ENCODE peak calls at places on chromosomes 6 and 20, in eight cellular contexts. I, C, P, L, Z, D, F and X are unnamed samples.

GRCh38 chr6:86856937-86857563 is 80.3 kb upstream of the HTR1E start:
- DNase-seq in C (peak; percentile 62), P (peak; percentile 78), L (peak; percentile 69), F (no peak), D (peak; percentile 4), I (no peak), Z (no peak), X (no peak)

GRCh38 chr6:165782124-165782523 is 119.1 kb upstream of the PDE10A start:
- DNase-seq in I (no peak), P (no peak), Z (no peak), L (no peak), C (no peak), F (no peak), D (no peak), X (no peak)

GRCh38 chr20:46257887-46258286 is 50.4 kb downstream of the CDH22 start:
- DNase-seq in D (no peak), P (no peak), F (no peak), Z (no peak), L (no peak), I (no peak), C (no peak), X (no peak)

GRCh38 chr6:73062837-73063236 is 162.5 kb downstream of the KHDC1L start:
- DNase-seq in P (no peak), D (no peak), C (no peak), L (no peak), F (no peak), I (no peak), Z (no peak), X (no peak)

GRCh38 chr6:103769431-103769830 is 1090.3 kb downstream of the HACE1 start:
- DNase-seq in P (no peak), D (no peak), Z (no peak), L (no peak), I (no peak), C (no peak), F (no peak), X (no peak)

GRCh38 chr20:38723069-38723981 is 961 bp upstream of the SLC32A1 start:
- DNase-seq in L (no peak), P (peak; percentile 74), I (no peak), Z (no peak), D (peak; percentile 55), F (no peak), C (no peak), X (peak; percentile 19)

GRCh38 chr6:140047321-140047720 is 672.9 kb upstream of the CITED2 start:
- DNase-seq in C (no peak), Z (no peak), I (no peak), F (no peak), L (no peak), D (no peak), P (no peak), X (no peak)

GRCh38 chr20:62186887-62187866 is 4.3 kb downstream of the MTG2 start:
- DNase-seq in I (no peak), F (no peak), P (no peak), L (no peak), D (no peak), C (no peak), Z (no peak), X (no peak)

GRCh38 chr20:31915491-31916280 is 36.2 kb downstream of the PDRG1 start:
- DNase-seq in Z (no peak), C (no peak), F (no peak), L (no peak), I (no peak), D (no peak), P (peak; percentile 29), X (no peak)

GRCh38 chr20:48999890-49000870 is 45.9 kb upstream of the CSE1L start:
- DNase-seq in C (no peak), I (no peak), Z (no peak), L (no peak), P (no peak), D (no peak), F (no peak), X (no peak)

GRCh38 chr20:46850416-46850815 is 44.2 kb upstream of the EYA2 start:
- DNase-seq in P (no peak), D (no peak), C (no peak), Z (no peak), L (no peak), I (no peak), F (no peak), X (no peak)

GRCh38 chr20:24951536-24952047 is 2.5 kb downstream of the CST7 start:
- DNase-seq in D (no peak), L (no peak), I (no peak), C (no peak), P (peak; percentile 35), F (no peak), Z (peak; percentile 45), X (no peak)

GRCh38 chr6:31659649-31660223 is 842 bp downstream of the C6orf47 start:
- DNase-seq in F (no peak), C (peak; percentile 24), Z (no peak), I (no peak), L (no peak), P (peak; percentile 70), D (no peak), X (no peak)

GRCh38 chr20:9677224-9677623 is 161.7 kb downstream of the PAK5 start:
- DNase-seq in D (no peak), L (no peak), F (no peak), Z (no peak), I (no peak), P (no peak), C (no peak), X (no peak)

GRCh38 chr6:99119109-99120031 is 171.6 kb upstream of the FBXL4 start:
- DNase-seq in L (peak; percentile 47), D (peak; percentile 56), P (peak; percentile 74), F (peak; percentile 4), Z (no peak), C (peak; percentile 4), I (no peak), X (peak; percentile 17)

GRCh38 chr20:21191839-21192238 is 66.0 kb downstream of the KIZ start:
- DNase-seq in F (no peak), L (no peak), P (peak; percentile 86), D (no peak), I (no peak), C (peak; percentile 56), Z (no peak), X (no peak)

GRCh38 chr6:137763436-137763835 is 103.6 kb upstream of the TNFAIP3 start:
- DNase-seq in C (no peak), I (no peak), P (no peak), L (no peak), Z (no peak), D (no peak), F (no peak), X (no peak)

GRCh38 chr6:56024931-56025330 is 149.5 kb upstream of the BMP5 start:
- DNase-seq in I (no peak), D (no peak), Z (no peak), C (no peak), F (no peak), P (no peak), L (peak; percentile 3), X (no peak)

GRCh38 chr20:35601021-35601973 is 14.3 kb upstream of the SPAG4 start:
- DNase-seq in I (peak; percentile 83), C (peak; percentile 62), Z (peak; percentile 84), P (peak; percentile 92), F (peak; percentile 18), D (peak; percentile 88), L (peak; percentile 51), X (peak; percentile 83)

GRCh38 chr6:16676978-16677377 is 84.3 kb downstream of the ATXN1 start:
- DNase-seq in C (no peak), D (no peak), F (no peak), I (no peak), P (no peak), L (peak; percentile 37), Z (no peak), X (no peak)
- H3K4me3 ChIP-seq in C (no peak overlapping the region), D (no peak overlapping the region), F (no peak overlapping the region), I (no peak overlapping the region), P (no peak overlapping the region), L (no peak overlapping the region), Z (no peak overlapping the region), X (no peak overlapping the region)

GRCh38 chr6:122268394-122268793 is 131.1 kb upstream of the HSF2 start:
- DNase-seq in C (no peak), P (no peak), F (no peak), L (no peak), D (no peak), Z (no peak), I (no peak), X (no peak)
- TF ChIP-seq CTCF in C (no peak), P (no peak), F (no peak), L (no peak), D (no peak), Z (no peak), I (no peak), X (no peak)

DNA sequence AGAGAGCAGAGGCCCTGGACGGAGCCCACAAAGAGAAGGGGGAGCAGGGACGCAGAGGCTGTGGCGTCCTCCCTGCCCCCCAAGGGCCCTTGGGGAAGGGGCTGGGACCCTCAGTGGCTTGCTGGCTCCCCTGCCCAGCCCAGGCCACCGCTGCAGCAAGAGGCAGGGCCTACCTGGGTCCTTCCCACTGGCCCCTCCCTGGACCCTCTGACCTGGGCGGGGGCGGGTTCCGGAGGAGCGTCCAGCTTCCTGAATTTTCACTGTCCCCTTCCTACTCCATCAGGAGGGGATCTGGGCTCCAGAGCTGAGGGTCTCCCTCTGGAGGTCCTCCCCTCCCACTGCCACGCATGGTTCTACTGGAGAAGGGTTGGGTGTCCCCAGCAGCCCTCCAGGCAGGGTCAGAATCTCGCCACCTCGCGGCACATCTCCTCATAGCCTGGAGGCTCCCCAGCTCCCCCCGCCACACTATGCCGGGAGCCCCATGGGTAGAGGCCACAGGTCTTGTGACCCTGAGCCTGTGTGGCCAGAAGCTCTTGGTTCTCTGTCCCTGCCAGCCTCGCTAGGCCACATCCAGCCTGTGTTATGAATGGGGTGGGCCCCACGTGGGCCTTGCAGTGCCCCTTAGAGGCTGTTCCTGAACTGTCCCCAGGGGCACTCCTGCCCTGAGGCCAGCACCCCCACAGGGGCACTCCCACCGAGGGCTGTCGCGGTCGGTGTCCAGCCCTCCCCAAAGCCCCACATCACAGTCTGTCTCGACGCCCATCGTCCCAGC is 1.0 kb upstream of the SOX18 start:
- DNase-seq in I (no peak), F (no peak), P (peak; percentile 73), D (no peak), C (no peak), L (no peak), Z (no peak), X (no peak)
- H3K27me3 ChIP-seq in I (peaks cover 36% of the 10 kb centered on the region), F (peaks cover 58% of the 10 kb centered on the region), P (peaks cover 22% of the 10 kb centered on the region), D (peaks cover 32% of the 10 kb centered on the region), C (peaks cover 4% of the 10 kb centered on the region), L (peaks cover 20% of the 10 kb centered on the region), Z (peaks cover 24% of the 10 kb centered on the region), X (no peaks in the 10 kb centered on the region)

DNA sequence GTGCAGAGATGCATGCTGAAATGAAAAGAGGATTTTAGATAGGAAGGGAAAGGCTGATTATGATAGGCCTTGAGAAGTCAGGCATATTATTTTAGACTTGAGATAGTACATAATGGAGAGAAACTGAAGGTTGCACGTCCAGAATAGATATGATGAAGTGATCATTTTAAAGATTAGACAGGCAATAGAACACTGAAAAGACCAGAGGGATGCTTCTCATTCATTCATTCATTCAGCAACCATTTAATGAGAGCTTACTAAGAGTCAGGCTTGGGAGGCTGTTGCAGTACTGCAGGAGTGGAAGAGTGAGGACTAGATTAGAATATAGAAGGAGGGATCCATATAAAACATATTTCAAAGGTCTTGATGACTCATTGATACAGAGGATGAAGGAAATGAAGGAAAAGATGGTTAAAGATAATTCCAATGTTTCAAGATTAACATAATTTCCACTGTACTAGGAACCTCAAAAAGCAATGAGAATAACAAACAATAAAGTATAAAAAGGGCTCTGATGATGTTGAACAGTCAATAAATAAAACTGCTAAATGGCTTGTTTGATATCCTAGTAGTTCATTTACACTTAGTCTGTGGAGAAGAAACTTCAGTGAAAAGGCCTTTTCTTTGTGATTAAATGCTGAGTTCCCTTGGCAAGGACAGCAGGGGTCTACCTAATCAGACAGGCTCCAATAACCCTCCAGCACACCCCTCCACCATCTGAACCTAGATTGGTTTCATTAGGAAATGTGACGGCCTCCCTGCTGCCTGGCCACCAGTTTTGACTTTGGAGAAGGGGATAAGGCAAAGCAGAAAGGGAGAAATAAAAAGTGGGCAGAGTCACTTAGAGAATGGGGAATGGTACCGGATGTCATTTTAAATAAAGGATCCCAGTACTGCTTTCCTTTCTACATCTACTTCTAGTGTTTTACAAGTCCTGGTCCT is 5.3 kb upstream of the FBXO9 start:
- DNase-seq in Z (no peak), F (no peak), C (no peak), L (no peak), I (no peak), P (no peak), D (peak; percentile 10), X (no peak)
- H3K4me3 ChIP-seq in Z (no peak overlapping the region), F (peak overlapping the region; percentile 75), C (no peak overlapping the region), L (peak overlapping the region; percentile 83), I (peak overlapping the region; percentile 75), P (peak overlapping the region; percentile 97), D (peak overlapping the region; percentile 94), X (no peak overlapping the region)